ENCODE peak calls at places on chromosomes 11 and 22, in four cellular contexts. One of them, this sample, is unnamed.

GRCh38 chr11:27599217-27599616 is 92.6 kb upstream of the LIN7C start:
- DNase-seq in esophagus muscularis mucosa: no peak
- DNase-seq in CD4-positive, CD25-positive, alpha-beta regulatory T cell: no peak
- DNase-seq in dorsolateral prefrontal cortex: no peak
- DNase-seq in this sample: no peak

GRCh38 chr11:93842461-93842860 is 8.0 kb downstream of the VSTM5 start:
- DNase-seq in esophagus muscularis mucosa: no peak
- DNase-seq in CD4-positive, CD25-positive, alpha-beta regulatory T cell: no peak
- DNase-seq in dorsolateral prefrontal cortex: no peak
- DNase-seq in this sample: no peak

GRCh38 chr22:32733900-32734299 is 67.6 kb upstream of the TIMP3 start:
- DNase-seq in esophagus muscularis mucosa: no peak
- DNase-seq in CD4-positive, CD25-positive, alpha-beta regulatory T cell: no peak
- DNase-seq in dorsolateral prefrontal cortex: no peak
- DNase-seq in this sample: no peak

GRCh38 chr22:21951931-21952465 is 650 bp downstream of the PPM1F start:
- DNase-seq in esophagus muscularis mucosa: no peak
- DNase-seq in CD4-positive, CD25-positive, alpha-beta regulatory T cell: peak; percentile 34
- DNase-seq in dorsolateral prefrontal cortex: no peak
- DNase-seq in this sample: no peak

GRCh38 chr11:8776209-8776608 is 93.6 kb downstream of the RPL27A start:
- DNase-seq in esophagus muscularis mucosa: no peak
- DNase-seq in CD4-positive, CD25-positive, alpha-beta regulatory T cell: no peak
- DNase-seq in dorsolateral prefrontal cortex: no peak
- DNase-seq in this sample: no peak

GRCh38 chr11:10625982-10626311 is 57.5 kb upstream of the LYVE1 start:
- DNase-seq in esophagus muscularis mucosa: no peak
- DNase-seq in CD4-positive, CD25-positive, alpha-beta regulatory T cell: no peak
- DNase-seq in dorsolateral prefrontal cortex: no peak
- DNase-seq in this sample: no peak

GRCh38 chr11:69123593-69124545 is 31.9 kb upstream of the SMIM38 start:
- DNase-seq in esophagus muscularis mucosa: no peak
- DNase-seq in CD4-positive, CD25-positive, alpha-beta regulatory T cell: peak; percentile 30
- DNase-seq in dorsolateral prefrontal cortex: no peak
- DNase-seq in this sample: no peak

GRCh38 chr11:20609727-20610707 is 10.6 kb downstream of the SLC6A5 start:
- DNase-seq in esophagus muscularis mucosa: no peak
- DNase-seq in CD4-positive, CD25-positive, alpha-beta regulatory T cell: peak; percentile 46
- DNase-seq in dorsolateral prefrontal cortex: peak; percentile 77
- DNase-seq in this sample: no peak

GRCh38 chr11:47005441-47005840 is 68.9 kb downstream of the CSTPP1 start:
- DNase-seq in esophagus muscularis mucosa: no peak
- DNase-seq in CD4-positive, CD25-positive, alpha-beta regulatory T cell: no peak
- DNase-seq in dorsolateral prefrontal cortex: no peak
- DNase-seq in this sample: no peak

GRCh38 chr11:23413057-23413456 is 552.8 kb upstream of the CCDC179 start:
- DNase-seq in esophagus muscularis mucosa: no peak
- DNase-seq in CD4-positive, CD25-positive, alpha-beta regulatory T cell: no peak
- DNase-seq in dorsolateral prefrontal cortex: no peak
- DNase-seq in this sample: no peak

GRCh38 chr22:37057226-37057625 is 5.7 kb downstream of the KCTD17 start:
- DNase-seq in esophagus muscularis mucosa: no peak
- DNase-seq in CD4-positive, CD25-positive, alpha-beta regulatory T cell: no peak
- DNase-seq in dorsolateral prefrontal cortex: no peak
- DNase-seq in this sample: no peak

GRCh38 chr11:94767701-94768601 is at the start of gene AMOTL1:
- DNase-seq in esophagus muscularis mucosa: peak; percentile 97
- DNase-seq in CD4-positive, CD25-positive, alpha-beta regulatory T cell: no peak
- DNase-seq in dorsolateral prefrontal cortex: peak; percentile 70
- DNase-seq in this sample: no peak

GRCh38 chr11:20342347-20343279 is 20.9 kb upstream of the HTATIP2 start:
- DNase-seq in esophagus muscularis mucosa: no peak
- DNase-seq in CD4-positive, CD25-positive, alpha-beta regulatory T cell: no peak
- DNase-seq in dorsolateral prefrontal cortex: peak; percentile 36
- DNase-seq in this sample: no peak

GRCh38 chr11:75342231-75342918 is 9.1 kb downstream of the ARRB1 start:
- DNase-seq in esophagus muscularis mucosa: no peak
- DNase-seq in CD4-positive, CD25-positive, alpha-beta regulatory T cell: no peak
- DNase-seq in dorsolateral prefrontal cortex: no peak
- DNase-seq in this sample: no peak

GRCh38 chr11:120384476-120384875 is 48.3 kb downstream of the ARHGEF12 start:
- DNase-seq in esophagus muscularis mucosa: no peak
- DNase-seq in CD4-positive, CD25-positive, alpha-beta regulatory T cell: no peak
- DNase-seq in dorsolateral prefrontal cortex: no peak
- DNase-seq in this sample: no peak

GRCh38 chr22:16562711-16563554 is 29.7 kb downstream of the CCT8L2 start:
- DNase-seq in esophagus muscularis mucosa: no peak
- DNase-seq in CD4-positive, CD25-positive, alpha-beta regulatory T cell: no peak
- DNase-seq in dorsolateral prefrontal cortex: no peak
- DNase-seq in this sample: no peak

GRCh38 chr22:42304021-42304790 is 33.8 kb upstream of the TCF20 start:
- DNase-seq in esophagus muscularis mucosa: no peak
- DNase-seq in CD4-positive, CD25-positive, alpha-beta regulatory T cell: no peak
- DNase-seq in dorsolateral prefrontal cortex: no peak
- DNase-seq in this sample: no peak

GRCh38 chr11:114058026-114058706 is 1.3 kb upstream of the ZBTB16 start:
- DNase-seq in esophagus muscularis mucosa: no peak
- DNase-seq in CD4-positive, CD25-positive, alpha-beta regulatory T cell: no peak
- DNase-seq in dorsolateral prefrontal cortex: no peak
- DNase-seq in this sample: no peak

DNA sequence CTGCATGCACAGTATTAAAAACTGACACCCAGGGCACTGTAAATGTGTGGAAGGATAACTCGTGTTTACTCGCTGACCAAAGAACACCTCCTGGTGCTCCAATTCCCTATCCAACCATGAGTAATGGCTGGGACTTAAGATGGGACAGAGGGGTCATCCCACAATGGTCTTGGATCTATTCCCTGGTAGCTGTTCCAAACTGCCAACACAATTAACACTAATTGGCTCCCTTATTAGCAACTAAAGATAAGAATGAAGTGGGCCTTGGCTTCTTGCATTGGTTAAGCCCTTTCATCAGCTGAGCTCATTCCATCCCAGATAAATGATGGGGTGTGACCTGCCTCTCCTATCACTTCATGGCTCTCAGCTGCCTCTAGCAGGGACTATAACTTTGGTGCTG is 1.5 kb upstream of the SIK3 start:
- DNase-seq in esophagus muscularis mucosa: no peak
- DNase-seq in CD4-positive, CD25-positive, alpha-beta regulatory T cell: no peak
- DNase-seq in dorsolateral prefrontal cortex: no peak
- DNase-seq in this sample: no peak
- H3K27ac ChIP-seq in esophagus muscularis mucosa: peak overlapping the region; percentile 98
- H3K27ac ChIP-seq in CD4-positive, CD25-positive, alpha-beta regulatory T cell: no peak overlapping the region
- H3K27ac ChIP-seq in dorsolateral prefrontal cortex: peak overlapping the region; percentile 97
- H3K27ac ChIP-seq in this sample: peak overlapping the region; percentile 97

GRCh38 chr11:77074205-77074604 is 7.4 kb downstream of the CAPN5 start:
- DNase-seq in esophagus muscularis mucosa: no peak
- DNase-seq in CD4-positive, CD25-positive, alpha-beta regulatory T cell: no peak
- DNase-seq in dorsolateral prefrontal cortex: peak; percentile 17
- DNase-seq in this sample: no peak

GRCh38 chr11:77073328-77074001 is 6.7 kb downstream of the CAPN5 start:
- DNase-seq in esophagus muscularis mucosa: no peak
- DNase-seq in CD4-positive, CD25-positive, alpha-beta regulatory T cell: no peak
- DNase-seq in dorsolateral prefrontal cortex: peak; percentile 66
- DNase-seq in this sample: peak; percentile 97

GRCh38 chr11:77072851-77073327 is 6.1 kb downstream of the CAPN5 start:
- DNase-seq in esophagus muscularis mucosa: no peak
- DNase-seq in CD4-positive, CD25-positive, alpha-beta regulatory T cell: no peak
- DNase-seq in dorsolateral prefrontal cortex: no peak
- DNase-seq in this sample: no peak

GRCh38 chr11:77075425-77075905 is 8.7 kb downstream of the CAPN5 start:
- DNase-seq in esophagus muscularis mucosa: no peak
- DNase-seq in CD4-positive, CD25-positive, alpha-beta regulatory T cell: no peak
- DNase-seq in dorsolateral prefrontal cortex: no peak
- DNase-seq in this sample: no peak

DNA sequence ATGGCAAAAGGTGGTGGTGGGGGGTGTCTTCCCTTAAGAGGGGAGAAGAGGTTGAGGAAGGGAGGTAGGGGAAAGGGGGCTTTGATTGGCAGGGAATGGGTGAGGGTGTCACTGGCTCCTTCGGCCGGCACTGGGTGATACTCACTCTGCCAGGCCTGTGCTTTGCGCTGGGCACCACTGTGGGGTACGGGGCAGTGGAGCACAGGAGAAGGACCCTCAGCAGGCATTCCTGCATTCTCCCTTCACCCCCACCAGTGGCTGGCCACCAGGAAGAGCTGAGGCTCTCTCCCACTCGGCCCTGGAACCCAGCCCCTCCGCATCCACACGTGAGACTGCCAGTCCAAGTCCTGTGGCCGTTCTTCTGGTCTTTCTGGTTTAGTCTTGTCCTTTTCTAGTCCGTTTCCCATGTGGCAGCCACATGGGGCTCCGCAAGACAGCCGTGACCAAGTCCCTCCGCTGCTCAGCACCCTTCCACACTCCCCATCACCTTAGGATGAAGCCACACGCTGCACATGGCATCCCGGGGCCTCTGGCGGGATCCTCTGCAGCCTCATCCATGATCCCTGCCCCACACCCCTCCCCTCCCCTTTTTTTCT is 8.0 kb downstream of the CAPN5 start:
- DNase-seq in esophagus muscularis mucosa: no peak
- DNase-seq in CD4-positive, CD25-positive, alpha-beta regulatory T cell: no peak
- DNase-seq in dorsolateral prefrontal cortex: no peak
- DNase-seq in this sample: no peak
- H3K27ac ChIP-seq in esophagus muscularis mucosa: peak overlapping the region; percentile 84
- H3K27ac ChIP-seq in CD4-positive, CD25-positive, alpha-beta regulatory T cell: no peak overlapping the region
- H3K27ac ChIP-seq in dorsolateral prefrontal cortex: no peak overlapping the region
- H3K27ac ChIP-seq in this sample: peak overlapping the region; percentile 93

DNA sequence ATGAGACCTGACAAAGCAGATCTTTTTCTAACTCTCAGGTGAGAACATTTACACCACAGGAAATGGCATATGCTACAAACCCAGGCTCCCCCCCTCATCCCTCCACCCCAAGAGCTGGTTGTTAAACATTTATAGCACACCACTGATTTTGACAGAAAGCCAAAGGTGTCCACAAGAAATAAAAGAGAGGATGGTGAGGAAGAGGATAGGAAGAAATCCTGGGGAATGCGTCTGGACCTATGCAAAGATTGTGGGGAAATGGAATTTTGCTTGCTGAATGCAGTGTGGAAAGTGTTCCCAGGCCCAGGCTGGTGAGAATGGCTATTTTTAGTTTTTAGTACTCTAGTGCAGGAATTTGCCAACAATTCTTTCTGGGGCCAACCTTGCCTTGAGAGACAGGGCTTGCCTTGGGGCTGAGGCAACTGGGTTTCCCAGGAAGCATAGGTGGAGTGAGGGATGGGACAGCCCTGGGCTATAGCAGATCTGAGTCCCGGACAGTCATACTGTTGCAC is 163.9 kb downstream of the ADAMTS15 start:
- DNase-seq in esophagus muscularis mucosa: no peak
- DNase-seq in CD4-positive, CD25-positive, alpha-beta regulatory T cell: no peak
- DNase-seq in dorsolateral prefrontal cortex: no peak
- DNase-seq in this sample: peak; percentile 40
- H3K27ac ChIP-seq in esophagus muscularis mucosa: peak overlapping the region; percentile 7
- H3K27ac ChIP-seq in CD4-positive, CD25-positive, alpha-beta regulatory T cell: no peak overlapping the region
- H3K27ac ChIP-seq in dorsolateral prefrontal cortex: no peak overlapping the region
- H3K27ac ChIP-seq in this sample: no peak overlapping the region

GRCh38 chr11:116449522-116449921 is 323.3 kb downstream of the BUD13 start:
- DNase-seq in esophagus muscularis mucosa: no peak
- DNase-seq in CD4-positive, CD25-positive, alpha-beta regulatory T cell: no peak
- DNase-seq in dorsolateral prefrontal cortex: no peak
- DNase-seq in this sample: no peak

GRCh38 chr11:116445108-116446047 is 327.4 kb downstream of the BUD13 start:
- DNase-seq in esophagus muscularis mucosa: no peak
- DNase-seq in CD4-positive, CD25-positive, alpha-beta regulatory T cell: no peak
- DNase-seq in dorsolateral prefrontal cortex: no peak
- DNase-seq in this sample: no peak

GRCh38 chr11:116452447-116452846 is 320.3 kb downstream of the BUD13 start:
- DNase-seq in esophagus muscularis mucosa: no peak
- DNase-seq in CD4-positive, CD25-positive, alpha-beta regulatory T cell: no peak
- DNase-seq in dorsolateral prefrontal cortex: no peak
- DNase-seq in this sample: no peak

GRCh38 chr11:116446048-116446399 is 326.8 kb downstream of the BUD13 start:
- DNase-seq in esophagus muscularis mucosa: no peak
- DNase-seq in CD4-positive, CD25-positive, alpha-beta regulatory T cell: no peak
- DNase-seq in dorsolateral prefrontal cortex: no peak
- DNase-seq in this sample: no peak

GRCh38 chr11:116446542-116446941 is 326.2 kb downstream of the BUD13 start:
- DNase-seq in esophagus muscularis mucosa: no peak
- DNase-seq in CD4-positive, CD25-positive, alpha-beta regulatory T cell: no peak
- DNase-seq in dorsolateral prefrontal cortex: no peak
- DNase-seq in this sample: no peak
- H3K27ac ChIP-seq in esophagus muscularis mucosa: no peak overlapping the region
- H3K27ac ChIP-seq in CD4-positive, CD25-positive, alpha-beta regulatory T cell: no peak overlapping the region
- H3K27ac ChIP-seq in dorsolateral prefrontal cortex: no peak overlapping the region
- H3K27ac ChIP-seq in this sample: no peak overlapping the region

DNA sequence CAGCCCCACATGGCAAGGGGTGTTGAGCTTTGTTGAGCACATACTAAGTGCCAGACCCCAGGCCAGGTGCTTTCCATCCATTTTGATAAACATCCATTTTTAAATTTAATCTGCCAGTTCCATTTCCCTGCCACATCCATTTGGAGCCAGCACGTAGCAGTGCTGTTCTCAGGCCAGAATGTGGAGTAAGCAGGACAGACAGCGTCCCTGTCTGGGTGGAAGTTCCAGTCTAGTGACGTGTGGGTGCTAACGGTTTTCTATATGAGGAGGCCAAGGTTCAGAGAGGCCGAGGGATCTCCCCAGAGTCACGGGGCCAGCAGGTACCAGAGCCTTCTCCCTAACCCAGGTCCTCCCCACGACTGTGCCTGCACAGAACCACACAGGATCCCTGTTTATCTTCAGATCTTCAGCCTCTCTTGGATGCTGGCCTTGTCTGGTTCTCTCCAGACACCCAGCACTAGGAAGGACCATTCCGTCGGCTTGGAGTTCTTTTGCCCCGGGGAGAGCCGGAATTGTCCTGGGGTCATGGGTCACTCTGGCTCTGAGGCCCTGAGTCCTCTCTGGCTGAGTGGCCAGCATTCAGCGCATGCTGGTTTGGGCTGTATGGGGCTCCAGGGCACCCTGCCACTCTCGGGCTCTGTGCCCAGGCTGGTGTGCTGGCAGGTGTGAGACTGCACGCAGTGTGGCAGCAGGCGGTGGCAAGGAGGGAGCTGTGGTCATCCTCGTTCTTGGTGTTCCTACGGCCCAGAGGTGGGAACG is 63.6 kb upstream of the PPARA start:
- DNase-seq in esophagus muscularis mucosa: no peak
- DNase-seq in CD4-positive, CD25-positive, alpha-beta regulatory T cell: no peak
- DNase-seq in dorsolateral prefrontal cortex: no peak
- DNase-seq in this sample: no peak
- H3K27ac ChIP-seq in esophagus muscularis mucosa: peak overlapping the region; percentile 98
- H3K27ac ChIP-seq in CD4-positive, CD25-positive, alpha-beta regulatory T cell: no peak overlapping the region
- H3K27ac ChIP-seq in dorsolateral prefrontal cortex: peak overlapping the region; percentile 99
- H3K27ac ChIP-seq in this sample: peak overlapping the region; percentile 100

GRCh38 chr22:30891781-30892180 is 76.8 kb downstream of the MORC2 start:
- DNase-seq in esophagus muscularis mucosa: no peak
- DNase-seq in CD4-positive, CD25-positive, alpha-beta regulatory T cell: no peak
- DNase-seq in dorsolateral prefrontal cortex: no peak
- DNase-seq in this sample: no peak
- H3K27ac ChIP-seq in esophagus muscularis mucosa: no peak overlapping the region
- H3K27ac ChIP-seq in CD4-positive, CD25-positive, alpha-beta regulatory T cell: no peak overlapping the region
- H3K27ac ChIP-seq in dorsolateral prefrontal cortex: no peak overlapping the region
- H3K27ac ChIP-seq in this sample: no peak overlapping the region

This sample was measured in vagina.